ENCODE peak calls at places on chromosomes 12 and 14, in seven cellular contexts. M is transverse colon; U is PC-3; R is psoas muscle; G is brain microvascular endothelial cell; D is cardiac fibroblast; Q is CD8-positive, alpha-beta T cell. A is an unnamed sample.

GRCh38 chr14:22532345-22533056 is 56.5 kb downstream of the DAD1 start:
- DNase-seq in M (no peak), U (no peak), R (no peak), G (peak; percentile 22), D (peak; percentile 49), Q (no peak), A (peak; percentile 70)

GRCh38 chr12:70648831-70649230 is 11.6 kb upstream of the PTPRB start:
- DNase-seq in M (no peak), U (peak; percentile 53), R (no peak), G (no peak), D (peak; percentile 77), Q (no peak), A (peak; percentile 79)

GRCh38 chr14:103045387-103045869 is 11.9 kb downstream of the CDC42BPB start:
- DNase-seq in M (no peak), U (no peak), R (no peak), G (no peak), D (no peak), Q (no peak), A (no peak)

GRCh38 chr12:42761601-42762350 is 172.2 kb upstream of the PRICKLE1 start:
- DNase-seq in M (no peak), U (peak; percentile 64), R (no peak), G (no peak), D (peak; percentile 66), Q (no peak), A (peak; percentile 39)

GRCh38 chr14:105067140-105067968 is 2.1 kb upstream of the GPR132 start:
- DNase-seq in M (no peak), U (peak; percentile 30), R (peak; percentile 40), G (peak; percentile 43), D (no peak), Q (peak; percentile 39), A (no peak)

GRCh38 chr14:88879016-88879415 is 54.6 kb downstream of the TTC8 start:
- DNase-seq in M (no peak), U (peak; percentile 86), R (no peak), G (peak; percentile 93), D (peak; percentile 76), Q (no peak), A (peak; percentile 66)

GRCh38 chr12:66241061-66242043 is 52.3 kb downstream of the IRAK3 start:
- DNase-seq in M (no peak), U (peak; percentile 40), R (no peak), G (peak; percentile 87), D (peak; percentile 91), Q (no peak), A (peak; percentile 88)

GRCh38 chr14:50953497-50953896 is 9.2 kb upstream of the PYGL start:
- DNase-seq in M (no peak), U (no peak), R (no peak), G (no peak), D (no peak), Q (no peak), A (no peak)

GRCh38 chr12:51818086-51818485 is 30.4 kb downstream of the FIGNL2 start:
- DNase-seq in M (no peak), U (no peak), R (peak; percentile 28), G (no peak), D (no peak), Q (no peak), A (no peak)

GRCh38 chr12:32120419-32120818 is 13.8 kb downstream of the BICD1 start:
- DNase-seq in M (no peak), U (no peak), R (no peak), G (no peak), D (no peak), Q (no peak), A (no peak)

DNA sequence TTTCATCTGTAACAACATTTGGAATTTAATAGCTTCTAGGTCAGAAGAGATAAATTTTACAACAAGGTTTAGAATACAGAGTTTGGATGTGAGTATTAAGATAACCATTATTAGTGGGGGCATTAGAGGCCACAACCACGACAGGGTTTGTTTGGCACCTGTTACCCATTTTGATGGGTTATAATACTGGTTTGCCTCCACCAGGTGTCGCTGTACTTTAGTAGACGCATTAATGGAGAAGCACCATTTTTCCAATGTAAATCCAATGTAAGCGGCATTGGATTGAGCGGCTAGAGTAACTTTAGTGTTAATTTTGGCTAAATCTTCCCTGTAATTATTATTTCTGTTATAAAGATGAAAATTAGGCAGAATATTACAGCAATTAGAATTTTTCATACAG is 136.2 kb downstream of the SLCO1B3 start:
- DNase-seq in M (no peak), U (peak; percentile 43), R (no peak), G (peak; percentile 32), D (peak; percentile 1), Q (no peak), A (no peak)
- TF ChIP-seq CTCF in M (peak; percentile 35), U (peak; percentile 59), R (peak; percentile 17), G (peak; percentile 54), D (peak; percentile 46), Q (no peak), A (no peak)

GRCh38 chr14:24576766-24577165 is 716 bp upstream of the CTSG start:
- DNase-seq in M (no peak), U (no peak), R (no peak), G (no peak), D (no peak), Q (no peak), A (no peak)
- H3K4me3 ChIP-seq in M (no peak overlapping the region), U (no peak overlapping the region), R (no peak overlapping the region), G (no peak overlapping the region), D (no peak overlapping the region), Q (no peak overlapping the region), A (no peak overlapping the region)

DNA sequence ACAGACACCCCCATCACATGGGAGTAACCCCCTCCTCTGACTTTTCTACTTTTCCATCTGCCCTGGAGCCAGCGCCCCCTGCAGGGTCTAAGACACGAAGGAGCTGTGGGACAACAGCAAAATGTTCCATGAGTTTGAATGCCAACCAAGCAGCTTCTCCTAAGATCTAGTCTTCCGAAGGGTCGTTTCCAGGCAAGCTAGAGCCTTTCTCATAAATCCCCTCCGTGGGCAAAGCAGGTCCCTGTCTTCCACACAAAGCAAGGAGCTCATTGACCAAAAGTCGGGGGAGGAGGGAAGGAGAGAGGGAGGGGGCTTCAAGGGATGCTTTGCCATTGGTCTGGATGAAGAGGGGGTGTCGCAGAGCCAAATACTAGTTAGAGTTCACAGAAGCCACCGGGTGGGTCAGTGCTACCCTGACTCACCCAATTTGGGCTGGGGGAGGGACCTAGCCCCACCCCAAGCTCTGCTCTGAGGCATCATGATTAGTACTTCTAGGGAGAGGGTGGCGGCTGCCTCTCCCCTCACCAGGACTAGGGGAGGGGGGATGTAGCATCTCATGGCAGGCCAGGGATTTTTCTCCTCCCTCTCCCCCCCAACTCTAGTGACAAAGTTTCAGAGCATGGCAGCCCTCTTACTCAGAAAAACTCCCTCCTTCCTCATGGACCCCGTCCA is 1.6 kb downstream of the MSI1 start:
- DNase-seq in M (peak; percentile 24), U (no peak), R (no peak), G (no peak), D (no peak), Q (no peak), A (no peak)
- TF ChIP-seq CTCF in M (peak; percentile 22), U (peak; percentile 58), R (no peak), G (peak; percentile 73), D (peak; percentile 32), Q (no peak), A (peak; percentile 21)

DNA sequence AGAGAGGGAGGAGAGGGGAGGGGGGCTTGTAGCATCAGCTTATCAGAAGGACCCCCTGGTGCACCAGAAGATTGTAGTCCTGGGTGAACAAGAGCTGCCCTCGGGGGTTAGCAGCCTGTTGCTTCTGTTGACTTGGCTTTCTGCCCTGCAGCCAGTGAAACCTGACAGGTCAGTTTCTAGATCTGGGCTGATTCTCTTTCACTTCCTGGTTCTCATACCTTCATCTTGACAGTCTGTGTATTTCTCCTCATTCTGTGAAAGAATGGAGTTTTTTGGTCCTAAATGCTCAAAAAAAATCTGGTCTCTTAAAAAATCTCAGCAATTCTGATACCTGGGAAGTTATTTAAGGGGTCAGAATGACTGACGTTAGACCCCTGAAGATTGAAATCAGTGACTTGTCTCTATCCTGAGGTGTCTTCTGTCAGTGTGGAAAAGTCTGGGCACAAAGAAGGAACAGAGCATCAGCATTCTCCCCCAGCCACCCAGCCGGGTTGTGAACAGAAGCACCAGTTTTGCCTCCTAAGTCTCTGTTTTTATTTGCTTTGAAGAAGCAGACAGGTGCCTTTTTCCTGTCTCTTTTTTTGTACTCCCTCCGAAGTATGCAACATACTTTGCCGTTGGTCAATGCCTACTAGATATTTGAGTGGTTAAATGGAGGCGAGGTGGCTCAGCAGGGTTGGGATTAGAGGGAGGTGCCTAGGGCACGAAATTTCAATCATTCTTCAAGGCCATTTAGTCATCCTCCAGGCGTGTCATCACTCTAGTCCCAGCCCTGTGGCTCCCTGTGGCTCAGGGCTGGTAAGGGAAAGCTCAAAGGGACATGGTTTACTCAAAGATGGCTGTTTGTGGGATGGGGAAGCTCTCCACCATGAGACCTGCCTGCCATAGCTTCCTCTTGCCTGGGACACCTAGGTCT is 24.0 kb downstream of the TTC9 start:
- DNase-seq in M (peak; percentile 84), U (peak; percentile 94), R (no peak), G (no peak), D (no peak), Q (no peak), A (peak; percentile 30)
- H3K4me3 ChIP-seq in M (no peak overlapping the region), U (peak overlapping the region; percentile 18), R (no peak overlapping the region), G (no peak overlapping the region), D (no peak overlapping the region), Q (no peak overlapping the region), A (no peak overlapping the region)

GRCh38 chr12:6276936-6277615 is 33.4 kb upstream of the PLEKHG6 start:
- DNase-seq in M (peak; percentile 43), U (peak; percentile 35), R (no peak), G (no peak), D (no peak), Q (no peak), A (no peak)
- TF ChIP-seq CTCF in M (peak; percentile 30), U (no peak), R (no peak), G (peak; percentile 36), D (no peak), Q (no peak), A (peak; percentile 31)

GRCh38 chr12:131829351-131829794 is 1.2 kb downstream of the MMP17 start:
- DNase-seq in M (no peak), U (peak; percentile 44), R (no peak), G (no peak), D (peak; percentile 35), Q (no peak), A (no peak)
- H3K4me3 ChIP-seq in M (no peak overlapping the region), U (peak overlapping the region; percentile 85), R (peak overlapping the region; percentile 64), G (peak overlapping the region; percentile 67), D (peak overlapping the region; percentile 63), Q (peak overlapping the region; percentile 15), A (peak overlapping the region; percentile 76)

DNA sequence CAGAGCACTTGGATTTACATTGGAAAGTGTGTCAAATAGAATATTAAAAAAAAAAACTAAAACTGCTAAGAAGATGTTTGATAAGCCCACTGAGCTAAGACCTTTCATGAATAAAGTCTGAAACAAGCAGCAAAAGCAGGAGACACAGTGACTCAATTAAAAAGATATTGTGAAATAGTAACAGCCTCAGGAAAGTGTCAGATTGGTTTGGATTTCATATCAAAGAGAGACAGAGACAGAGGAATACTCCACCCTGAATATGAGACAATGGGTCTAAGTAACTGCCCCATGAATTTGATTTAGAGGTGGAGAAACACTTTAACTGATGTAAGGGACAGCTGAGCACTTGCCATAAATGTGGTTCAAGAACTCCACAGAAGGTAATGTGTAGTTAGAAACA is 277.9 kb upstream of the FOXG1 start:
- DNase-seq in M (no peak), U (no peak), R (no peak), G (no peak), D (no peak), Q (no peak), A (no peak)
- TF ChIP-seq CTCF in M (no peak), U (no peak), R (no peak), G (no peak), D (no peak), Q (no peak), A (no peak)